ENCODE peak calls at places on chromosome 18, in four cellular contexts. One of them, this sample, is unnamed.

GRCh38 chr18:111292-112014 is 46.9 kb upstream of the USP14 start:
- DNase-seq in heart left ventricle: peak; percentile 59
- DNase-seq in upper lobe of left lung: peak; percentile 69
- DNase-seq in psoas muscle: peak; percentile 68
- DNase-seq in this sample: peak; percentile 89

GRCh38 chr18:21129586-21130216 is 18.1 kb upstream of the ROCK1 start:
- DNase-seq in heart left ventricle: no peak
- DNase-seq in upper lobe of left lung: no peak
- DNase-seq in psoas muscle: no peak
- DNase-seq in this sample: no peak

GRCh38 chr18:35408843-35409261 is 31.7 kb upstream of the ZNF396 start:
- DNase-seq in heart left ventricle: no peak
- DNase-seq in upper lobe of left lung: no peak
- DNase-seq in psoas muscle: no peak
- DNase-seq in this sample: no peak

GRCh38 chr18:55863876-55864275 is 275.9 kb upstream of the TCF4 start:
- DNase-seq in heart left ventricle: peak; percentile 30
- DNase-seq in upper lobe of left lung: no peak
- DNase-seq in psoas muscle: no peak
- DNase-seq in this sample: no peak

GRCh38 chr18:63131106-63131943 is 188.2 kb downstream of the BCL2 start:
- DNase-seq in heart left ventricle: peak; percentile 53
- DNase-seq in upper lobe of left lung: peak; percentile 45
- DNase-seq in psoas muscle: no peak
- DNase-seq in this sample: no peak

GRCh38 chr18:49597556-49597955 is 35.7 kb downstream of the LIPG start:
- DNase-seq in heart left ventricle: no peak
- DNase-seq in upper lobe of left lung: no peak
- DNase-seq in psoas muscle: no peak
- DNase-seq in this sample: no peak

GRCh38 chr18:74478876-74479275 is 17.3 kb upstream of the CNDP2 start:
- DNase-seq in heart left ventricle: no peak
- DNase-seq in upper lobe of left lung: no peak
- DNase-seq in psoas muscle: no peak
- DNase-seq in this sample: no peak

GRCh38 chr18:22385718-22386117 is 32.0 kb downstream of the CTAGE1 start:
- DNase-seq in heart left ventricle: no peak
- DNase-seq in upper lobe of left lung: no peak
- DNase-seq in psoas muscle: no peak
- DNase-seq in this sample: no peak

GRCh38 chr18:34223164-34223892 is 1.4 kb downstream of the NOL4 start:
- DNase-seq in heart left ventricle: no peak
- DNase-seq in upper lobe of left lung: no peak
- DNase-seq in psoas muscle: no peak
- DNase-seq in this sample: peak; percentile 19

GRCh38 chr18:34805117-34805882 is 95.2 kb downstream of the DTNA start:
- DNase-seq in heart left ventricle: no peak
- DNase-seq in upper lobe of left lung: no peak
- DNase-seq in psoas muscle: no peak
- DNase-seq in this sample: no peak

DNA sequence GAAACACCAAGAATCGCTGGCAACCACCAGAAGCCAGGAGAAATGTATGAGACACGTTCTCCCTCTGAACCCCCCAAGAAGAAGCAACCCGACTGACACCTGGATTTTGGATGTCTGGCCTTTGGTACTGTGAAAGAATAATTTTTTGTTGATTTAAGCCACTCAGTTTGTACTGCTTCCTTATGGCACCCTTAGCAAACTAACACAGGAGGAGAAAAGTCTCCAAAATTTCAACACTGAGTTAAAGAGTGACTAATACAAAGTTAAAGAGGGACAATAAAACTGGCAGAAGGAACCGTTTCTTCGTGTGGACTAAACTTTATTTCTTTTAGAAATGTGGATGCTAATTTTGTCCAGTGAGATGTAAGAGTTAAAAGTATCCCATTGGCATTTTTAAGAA is 660.9 kb upstream of the LINC00305 start:
- DNase-seq in heart left ventricle: no peak
- DNase-seq in upper lobe of left lung: no peak
- DNase-seq in psoas muscle: no peak
- DNase-seq in this sample: no peak
- TF ChIP-seq CTCF in heart left ventricle: no peak
- TF ChIP-seq CTCF in upper lobe of left lung: no peak
- TF ChIP-seq CTCF in psoas muscle: no peak
- TF ChIP-seq CTCF in this sample: no peak

DNA sequence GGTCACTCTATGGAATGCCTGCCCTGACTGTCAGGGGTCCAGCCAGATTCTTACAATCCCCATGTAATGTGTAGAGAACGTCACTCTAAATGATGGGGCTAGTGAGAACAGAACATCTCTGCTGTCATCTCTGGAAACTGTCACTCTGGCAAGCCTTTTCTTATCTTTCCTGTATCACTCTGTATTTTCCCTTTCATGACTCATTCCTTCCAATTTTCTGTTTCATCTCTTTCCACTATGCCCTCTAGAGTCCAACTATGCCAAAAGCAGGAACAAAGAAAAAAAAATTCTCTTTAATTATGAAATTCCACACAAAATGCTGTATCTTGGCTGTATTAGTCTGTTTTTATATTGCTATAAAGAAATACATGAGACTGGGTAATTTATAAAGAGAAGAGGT is 608.8 kb downstream of the ADCYAP1 start:
- DNase-seq in heart left ventricle: no peak
- DNase-seq in upper lobe of left lung: no peak
- DNase-seq in psoas muscle: no peak
- DNase-seq in this sample: no peak
- TF ChIP-seq CTCF in heart left ventricle: no peak
- TF ChIP-seq CTCF in upper lobe of left lung: no peak
- TF ChIP-seq CTCF in psoas muscle: no peak
- TF ChIP-seq CTCF in this sample: no peak

GRCh38 chr18:9665311-9665710 is 42.8 kb upstream of the RAB31 start:
- DNase-seq in heart left ventricle: no peak
- DNase-seq in upper lobe of left lung: no peak
- DNase-seq in psoas muscle: no peak
- DNase-seq in this sample: no peak

GRCh38 chr18:9663377-9663776 is 44.7 kb upstream of the RAB31 start:
- DNase-seq in heart left ventricle: no peak
- DNase-seq in upper lobe of left lung: peak; percentile 61
- DNase-seq in psoas muscle: no peak
- DNase-seq in this sample: no peak

GRCh38 chr18:9659499-9660387 is 45.4 kb upstream of the PPP4R1 start:
- DNase-seq in heart left ventricle: no peak
- DNase-seq in upper lobe of left lung: no peak
- DNase-seq in psoas muscle: no peak
- DNase-seq in this sample: no peak

GRCh38 chr18:9658111-9658641 is 43.8 kb upstream of the PPP4R1 start:
- DNase-seq in heart left ventricle: no peak
- DNase-seq in upper lobe of left lung: peak; percentile 52
- DNase-seq in psoas muscle: no peak
- DNase-seq in this sample: no peak

DNA sequence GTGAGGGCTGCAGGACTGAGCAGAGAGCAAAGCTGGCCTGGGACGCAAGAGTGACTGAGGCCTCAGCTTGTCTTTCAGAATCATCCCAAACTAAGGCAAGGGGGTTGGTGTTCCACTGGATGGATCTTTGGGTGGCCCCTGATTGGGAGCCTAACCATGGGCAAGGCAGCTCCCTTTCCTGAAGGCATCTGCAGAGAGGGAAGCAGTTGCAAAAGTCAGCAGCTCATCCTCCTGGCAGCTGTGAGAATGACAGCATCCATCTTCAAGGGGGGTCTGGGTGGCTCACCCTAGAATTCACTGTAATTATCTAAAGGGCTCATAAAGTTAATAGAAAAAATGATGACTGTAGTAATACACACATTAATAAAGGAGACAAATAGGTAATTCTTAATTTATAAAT is 46.5 kb upstream of the RAB31 start:
- DNase-seq in heart left ventricle: no peak
- DNase-seq in upper lobe of left lung: no peak
- DNase-seq in psoas muscle: no peak
- DNase-seq in this sample: no peak
- TF ChIP-seq CTCF in heart left ventricle: no peak
- TF ChIP-seq CTCF in upper lobe of left lung: peak; percentile 18
- TF ChIP-seq CTCF in psoas muscle: no peak
- TF ChIP-seq CTCF in this sample: no peak

GRCh38 chr18:67514901-67515540 is 1.5 kb downstream of the DSEL start:
- DNase-seq in heart left ventricle: no peak
- DNase-seq in upper lobe of left lung: no peak
- DNase-seq in psoas muscle: no peak
- DNase-seq in this sample: no peak

GRCh38 chr18:67511840-67512239 is 4.7 kb downstream of the DSEL start:
- DNase-seq in heart left ventricle: no peak
- DNase-seq in upper lobe of left lung: no peak
- DNase-seq in psoas muscle: no peak
- DNase-seq in this sample: no peak

GRCh38 chr18:67510831-67511230 is 5.7 kb downstream of the DSEL start:
- DNase-seq in heart left ventricle: no peak
- DNase-seq in upper lobe of left lung: no peak
- DNase-seq in psoas muscle: no peak
- DNase-seq in this sample: no peak

GRCh38 chr18:67514465-67514864 is 2.1 kb downstream of the DSEL start:
- DNase-seq in heart left ventricle: no peak
- DNase-seq in upper lobe of left lung: no peak
- DNase-seq in psoas muscle: no peak
- DNase-seq in this sample: no peak

GRCh38 chr18:67513285-67513684 is 3.2 kb downstream of the DSEL start:
- DNase-seq in heart left ventricle: no peak
- DNase-seq in upper lobe of left lung: no peak
- DNase-seq in psoas muscle: no peak
- DNase-seq in this sample: no peak
- TF ChIP-seq CTCF in heart left ventricle: no peak
- TF ChIP-seq CTCF in upper lobe of left lung: no peak
- TF ChIP-seq CTCF in psoas muscle: no peak
- TF ChIP-seq CTCF in this sample: no peak

GRCh38 chr18:32021756-32022564 is 3.3 kb downstream of the RNF125 start:
- DNase-seq in heart left ventricle: no peak
- DNase-seq in upper lobe of left lung: no peak
- DNase-seq in psoas muscle: no peak
- DNase-seq in this sample: no peak

GRCh38 chr18:32018331-32019250 is at the start of gene RNF125:
- DNase-seq in heart left ventricle: peak; percentile 79
- DNase-seq in upper lobe of left lung: peak; percentile 79
- DNase-seq in psoas muscle: peak; percentile 85
- DNase-seq in this sample: peak; percentile 58

GRCh38 chr18:32019251-32019943 is 772 bp downstream of the RNF125 start:
- DNase-seq in heart left ventricle: peak; percentile 37
- DNase-seq in upper lobe of left lung: peak; percentile 50
- DNase-seq in psoas muscle: peak; percentile 50
- DNase-seq in this sample: peak; percentile 55
- TF ChIP-seq CTCF in heart left ventricle: no peak
- TF ChIP-seq CTCF in upper lobe of left lung: no peak
- TF ChIP-seq CTCF in psoas muscle: no peak
- TF ChIP-seq CTCF in this sample: no peak

This sample was measured in mesothelial cell of epicardium.